ENCODE peak calls at places on chromosomes 3 and 15, in seven cellular contexts. D, O, Y, W, V, E and U are unnamed samples.

GRCh38 chr15:63815796-63816533 is 17.8 kb downstream of the HERC1 start:
- DNase-seq in E (no peak), V (no peak), O (no peak), D (peak; percentile 18), Y (no peak), W (no peak), U (no peak)

GRCh38 chr3:112682361-112682760 is 41.4 kb upstream of the CCDC80 start:
- DNase-seq in W (no peak), V (no peak), D (peak; percentile 64), O (no peak), Y (peak; percentile 66), E (no peak), U (no peak)

GRCh38 chr15:66659384-66659783 is 42.7 kb upstream of the SMAD6 start:
- DNase-seq in D (no peak), W (no peak), Y (no peak), V (no peak), E (no peak), O (no peak), U (no peak)

GRCh38 chr3:196643201-196643749 is 3.8 kb downstream of the NRROS start:
- DNase-seq in E (no peak), O (no peak), D (no peak), W (no peak), Y (no peak), V (peak; percentile 57), U (peak; percentile 61)

GRCh38 chr3:120496278-120496975 is 45.6 kb upstream of the FSTL1 start:
- DNase-seq in O (peak; percentile 82), Y (peak; percentile 88), D (peak; percentile 88), V (no peak), E (no peak), W (peak; percentile 69), U (no peak)

GRCh38 chr3:10198761-10199688 is 34.3 kb downstream of the IRAK2 start:
- DNase-seq in D (peak; percentile 88), E (no peak), V (peak; percentile 87), W (peak; percentile 73), Y (peak; percentile 69), O (peak; percentile 98), U (peak; percentile 23)

GRCh38 chr3:24709921-24710320 is 215.3 kb upstream of the THRB start:
- DNase-seq in V (no peak), W (no peak), Y (no peak), E (no peak), D (no peak), O (no peak), U (no peak)

GRCh38 chr15:87669846-87670245 is 586.7 kb downstream of the NTRK3 start:
- DNase-seq in W (no peak), V (no peak), O (no peak), E (no peak), D (no peak), Y (no peak), U (no peak)

GRCh38 chr3:138051946-138052802 is 42.2 kb downstream of the CLDN18 start:
- DNase-seq in O (peak; percentile 32), D (peak; percentile 62), V (peak; percentile 53), Y (peak; percentile 45), W (peak; percentile 38), E (no peak), U (no peak)

GRCh38 chr15:78663703-78664102 is 22.7 kb upstream of the CHRNB4 start:
- DNase-seq in O (no peak), V (no peak), Y (no peak), D (no peak), E (no peak), W (no peak), U (no peak)

GRCh38 chr15:51621917-51622268 is 678 bp downstream of the DMXL2 start:
- DNase-seq in V (peak; percentile 60), O (peak; percentile 68), D (peak; percentile 57), Y (peak; percentile 72), E (peak; percentile 16), W (peak; percentile 71), U (peak; percentile 53)

GRCh38 chr3:159418571-159419526 is 569.8 kb upstream of the IL12A start:
- DNase-seq in D (peak; percentile 34), O (peak; percentile 40), V (no peak), Y (peak; percentile 70), E (no peak), W (peak; percentile 76), U (no peak)

GRCh38 chr3:74273091-74273490 is 341.4 kb downstream of the CNTN3 start:
- DNase-seq in Y (peak; percentile 2), V (no peak), W (no peak), O (peak; percentile 19), D (peak; percentile 22), E (no peak), U (no peak)

GRCh38 chr3:65342084-65342683 is 654.4 kb upstream of the ADAMTS9 start:
- DNase-seq in O (peak; percentile 13), V (peak; percentile 23), W (peak; percentile 60), Y (peak; percentile 23), D (peak; percentile 55), E (peak; percentile 57), U (peak; percentile 31)

DNA sequence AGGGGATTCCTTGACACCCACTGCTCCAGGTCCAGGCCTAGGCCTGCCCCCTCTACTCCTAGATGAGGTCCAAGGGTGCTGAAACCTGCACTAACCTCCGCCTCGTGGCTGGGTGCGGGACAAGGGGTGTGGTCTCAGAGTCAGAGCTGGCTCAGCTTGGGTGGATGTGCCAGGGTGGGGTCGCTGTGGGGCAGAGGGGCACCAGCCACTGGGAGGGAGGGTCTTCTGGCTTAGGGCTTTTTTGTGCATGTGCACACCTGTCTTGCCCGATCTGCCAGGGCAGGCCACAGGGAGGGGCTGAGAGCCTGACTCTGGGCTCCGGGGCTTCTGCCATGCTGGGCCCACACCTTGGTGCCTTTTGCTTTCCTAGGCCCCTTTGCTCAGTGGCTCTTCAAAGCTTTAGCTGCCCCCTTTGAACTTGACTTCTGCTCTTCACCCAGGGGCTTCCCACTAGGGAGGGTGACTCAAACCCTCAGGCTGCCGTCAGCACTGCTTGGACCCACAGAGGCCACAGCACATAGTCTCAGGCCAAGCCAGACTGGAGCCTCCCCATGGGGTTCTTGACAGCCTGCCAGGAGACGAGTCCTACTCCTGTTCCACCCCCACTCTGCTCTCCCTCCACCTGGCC is 73.0 kb downstream of the KLF13 start:
- DNase-seq in W (no peak), E (no peak), O (peak; percentile 31), D (peak; percentile 15), Y (peak; percentile 36), V (no peak), U (no peak)
- H3K4me1 ChIP-seq in W (peaks cover 16% of the 10 kb centered on the region), E (peaks cover 12% of the 10 kb centered on the region), O (peaks cover 43% of the 10 kb centered on the region), D (peaks cover 6% of the 10 kb centered on the region), Y (peaks cover 30% of the 10 kb centered on the region), V (peaks cover 2% of the 10 kb centered on the region), U (peaks cover 22% of the 10 kb centered on the region)

GRCh38 chr15:70503798-70504304 is 259.5 kb downstream of the UACA start:
- DNase-seq in D (no peak), W (no peak), V (no peak), E (no peak), O (no peak), Y (no peak), U (no peak)
- H3K9ac ChIP-seq in D (no peak overlapping the region), W (no peak overlapping the region), V (peak overlapping the region; percentile 76), E (peak overlapping the region; percentile 57), O (no peak overlapping the region), Y (no peak overlapping the region), U (no peak overlapping the region)

GRCh38 chr3:14418670-14419250 is 16.4 kb downstream of the SLC6A6 start:
- DNase-seq in W (no peak), O (no peak), E (no peak), Y (no peak), D (no peak), V (no peak), U (no peak)
- H3K4me1 ChIP-seq in W (no peaks in the 10 kb centered on the region), O (peaks cover 14% of the 10 kb centered on the region), E (peaks cover 57% of the 10 kb centered on the region), Y (peaks cover 4% of the 10 kb centered on the region), D (peaks cover 30% of the 10 kb centered on the region), V (no peaks in the 10 kb centered on the region), U (no peaks in the 10 kb centered on the region)

GRCh38 chr15:81023483-81024264 is 23.0 kb downstream of the TLNRD1 start:
- DNase-seq in O (no peak), V (peak; percentile 82), Y (peak; percentile 69), D (peak; percentile 66), E (no peak), W (peak; percentile 91), U (no peak)
- H3K9ac ChIP-seq in O (no peak overlapping the region), V (peak overlapping the region; percentile 52), Y (no peak overlapping the region), D (no peak overlapping the region), E (no peak overlapping the region), W (peak overlapping the region; percentile 67), U (no peak overlapping the region)

GRCh38 chr3:71393093-71393492 is 190.4 kb downstream of the FOXP1 start:
- DNase-seq in W (peak; percentile 37), D (peak; percentile 23), O (peak; percentile 32), Y (peak; percentile 40), E (no peak), V (no peak), U (no peak)

GRCh38 chr3:71397046-71397445 is 186.5 kb downstream of the FOXP1 start:
- DNase-seq in V (peak; percentile 23), O (no peak), W (peak; percentile 54), Y (peak; percentile 19), D (peak; percentile 30), E (peak; percentile 27), U (no peak)

GRCh38 chr3:71393745-71394144 is 189.8 kb downstream of the FOXP1 start:
- DNase-seq in W (no peak), Y (no peak), E (no peak), D (no peak), V (no peak), O (no peak), U (no peak)

GRCh38 chr3:71395927-71396695 is 187.4 kb downstream of the FOXP1 start:
- DNase-seq in Y (peak; percentile 67), O (no peak), V (no peak), E (no peak), D (peak; percentile 68), W (peak; percentile 83), U (no peak)

DNA sequence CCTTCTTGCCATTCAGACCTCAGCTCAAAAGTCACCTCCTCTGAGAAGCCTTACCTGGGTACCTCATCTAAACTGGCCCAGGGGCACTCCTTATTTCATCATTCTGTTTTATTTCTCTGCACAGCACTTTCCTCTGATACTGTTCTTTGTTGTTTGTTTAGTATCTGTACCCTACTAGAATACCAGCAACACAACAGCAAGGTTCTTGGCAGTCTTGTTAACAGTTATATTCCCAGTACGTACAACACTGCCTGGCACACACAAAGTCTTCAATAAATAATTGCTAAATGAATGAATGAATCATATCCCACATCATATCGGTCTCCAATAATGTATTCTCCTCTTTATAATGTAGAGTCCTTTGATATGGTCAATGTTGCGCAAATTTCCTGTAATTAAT is 188.1 kb downstream of the FOXP1 start:
- DNase-seq in D (no peak), O (no peak), E (no peak), W (no peak), V (no peak), Y (no peak), U (no peak)
- H3K4me1 ChIP-seq in D (peaks cover 8% of the 10 kb centered on the region), O (peaks cover 13% of the 10 kb centered on the region), E (no peaks in the 10 kb centered on the region), W (peaks cover 33% of the 10 kb centered on the region), V (peaks cover 26% of the 10 kb centered on the region), Y (peaks cover 4% of the 10 kb centered on the region), U (peaks cover 17% of the 10 kb centered on the region)

GRCh38 chr3:73028803-73029202 is 32.2 kb downstream of the PPP4R2 start:
- DNase-seq in W (no peak), O (no peak), Y (no peak), V (no peak), D (no peak), E (no peak), U (no peak)
- H3K9ac ChIP-seq in W (no peak overlapping the region), O (no peak overlapping the region), Y (no peak overlapping the region), V (no peak overlapping the region), D (no peak overlapping the region), E (no peak overlapping the region), U (no peak overlapping the region)